ENCODE peak calls at places on chromosomes 3 and 15, in seven cellular contexts. F is stimulated activated CD4-positive, alpha-beta T cell treated with anti-CD3 and anti-CD28 coated beads, Interleukin-12 subunit alpha, Interleukin-12 subunit beta, amount 100 ng/mL, for 24 hours; K is activated CD8-positive, alpha-beta memory T cell treated with anti-CD3 and anti-CD28 coated beads for 24 hours; M is cardiac muscle cell; G is GM12865; V is choroid plexus epithelial cell; E is kidney glomerular epithelial cell. B is an unnamed sample.
A peak's percentile ranks its signal among the peaks of the same experiment; 100 is the strongest.

GRCh38 chr3:143952569-143953069 is 19.0 kb upstream of the DIPK2A start:
- DNase-seq in M (no peak), G (peak; percentile 19), F (no peak), K (no peak), V (no peak), E (no peak), B (no peak)

GRCh38 chr3:149020839-149021252 is 29.5 kb downstream of the GYG1 start:
- DNase-seq in E (no peak), M (no peak), V (no peak), G (no peak), F (peak; percentile 6), K (no peak), B (no peak)

GRCh38 chr3:128317698-128318231 is 148.9 kb downstream of the DNAJB8 start:
- DNase-seq in M (no peak), G (no peak), K (peak; percentile 57), F (no peak), V (peak; percentile 7), E (no peak), B (no peak)

GRCh38 chr3:45942051-45942825 is 1.0 kb upstream of the CXCR6 start:
- DNase-seq in G (no peak), M (peak; percentile 27), E (no peak), F (no peak), K (peak; percentile 60), V (no peak), B (peak; percentile 78)

GRCh38 chr15:34654625-34655024 is 71.2 kb upstream of the GOLGA8B start:
- DNase-seq in F (no peak), G (no peak), K (no peak), E (no peak), M (no peak), V (no peak), B (no peak)

GRCh38 chr15:71573599-71573998 is 236.8 kb upstream of the NR2E3 start:
- DNase-seq in G (no peak), F (no peak), E (no peak), M (no peak), V (no peak), K (no peak), B (no peak)

GRCh38 chr3:147159141-147159540 is 247.2 kb downstream of the ZIC4 start:
- DNase-seq in M (no peak), E (no peak), F (no peak), V (peak; percentile 13), G (no peak), K (no peak), B (no peak)

GRCh38 chr3:9400626-9401025 is 3.2 kb downstream of the SETD5 start:
- DNase-seq in G (no peak), K (no peak), E (no peak), M (peak; percentile 13), V (no peak), F (no peak), B (no peak)

GRCh38 chr3:69710153-69710977 is 28.9 kb upstream of the MITF start:
- DNase-seq in M (no peak), F (no peak), V (peak; percentile 66), K (no peak), E (no peak), G (no peak), B (no peak)

GRCh38 chr3:14947105-14947885 is at the start of gene NR2C2:
- DNase-seq in V (peak; percentile 78), M (peak; percentile 87), K (peak; percentile 93), E (peak; percentile 55), F (peak; percentile 77), G (peak; percentile 91), B (peak; percentile 31)

GRCh38 chr3:126539558-126540250 is 15.7 kb downstream of the CHST13 start:
- DNase-seq in F (no peak), V (no peak), E (no peak), K (no peak), G (no peak), M (no peak), B (no peak)

GRCh38 chr3:196219194-196219969 is 3.0 kb downstream of the SLC51A start:
- DNase-seq in K (peak; percentile 77), E (peak; percentile 63), G (peak; percentile 80), V (peak; percentile 97), M (no peak), F (peak; percentile 45), B (no peak)

GRCh38 chr3:138946554-138947302 is at the start of the genes FOXL2 and FOXL2NB:
- DNase-seq in E (no peak), M (peak; percentile 69), G (no peak), K (peak; percentile 69), F (no peak), V (peak; percentile 70), B (no peak)

GRCh38 chr3:168847293-168847883 is 751.7 kb upstream of the GOLIM4 start:
- DNase-seq in G (peak; percentile 59), M (peak; percentile 55), F (no peak), E (peak; percentile 20), K (no peak), V (peak; percentile 69), B (no peak)

GRCh38 chr3:53585042-53585441 is 90.6 kb downstream of the CACNA1D start:
- DNase-seq in M (no peak), E (no peak), K (no peak), V (no peak), F (no peak), G (no peak), B (no peak)

GRCh38 chr3:5010706-5011554 is 31.7 kb downstream of the BHLHE40 start:
- DNase-seq in K (no peak), E (no peak), G (peak; percentile 43), M (no peak), V (no peak), F (no peak), B (no peak)

GRCh38 chr3:198079771-198080520 is 119.9 kb downstream of the LMLN start:
- DNase-seq in M (peak; percentile 39), E (no peak), G (no peak), F (peak; percentile 30), K (no peak), V (peak; percentile 23), B (no peak)

B was measured in retinal pigment epithelial cell.